ENCODE peak calls at places on chromosomes 5 and 9, in ten cellular contexts. B, X, K, N, R, W, V, Z, S and O are unnamed samples.

GRCh38 chr5:132256086-132256782 is 1.3 kb upstream of the PDLIM4 start:
- DNase-seq in Z (no peak), K (no peak), N (no peak), R (no peak), S (no peak), W (no peak), V (no peak), X (no peak), B (no peak), O (no peak)

GRCh38 chr5:107869459-107870115 is 198.8 kb upstream of the EFNA5 start:
- DNase-seq in W (peak), B (no peak), K (no peak), N (no peak), R (no peak), V (no peak), S (peak), Z (peak), X (no peak), O (no peak)

GRCh38 chr9:34510032-34510431 is 12.8 kb downstream of the ENHO start:
- DNase-seq in Z (no peak), R (no peak), K (no peak), B (no peak), N (no peak), V (no peak), W (no peak), X (no peak), S (no peak), O (no peak)

GRCh38 chr5:150346592-150346991 is 10.9 kb upstream of the TCOF1 start:
- DNase-seq in B (no peak), W (no peak), V (no peak), N (no peak), K (peak), S (no peak), R (no peak), X (no peak), Z (no peak), O (no peak)

GRCh38 chr9:132673355-132673754 is 3.1 kb downstream of the GTF3C4 start:
- DNase-seq in Z (peak), W (no peak), B (no peak), K (no peak), S (peak), V (no peak), R (no peak), X (no peak), N (no peak), O (peak)

GRCh38 chr5:55418994-55419991 is 111.5 kb downstream of the MTREX start:
- DNase-seq in B (no peak), W (no peak), K (no peak), V (no peak), S (peak), N (no peak), Z (no peak), X (no peak), R (no peak), O (no peak)

GRCh38 chr9:122020398-122020797 is 72.7 kb downstream of the TTLL11 start:
- DNase-seq in B (no peak), Z (no peak), W (no peak), X (no peak), V (no peak), K (no peak), S (no peak), N (no peak), R (no peak), O (no peak)

GRCh38 chr5:31692561-31693221 is 53.8 kb downstream of the PDZD2 start:
- DNase-seq in W (no peak), K (no peak), X (no peak), B (no peak), N (no peak), V (no peak), Z (no peak), R (no peak), S (no peak), O (no peak)

GRCh38 chr9:107638922-107639321 is 149.4 kb upstream of the KLF4 start:
- DNase-seq in S (no peak), X (no peak), K (peak), N (no peak), W (no peak), R (no peak), B (no peak), Z (no peak), V (peak), O (peak)

GRCh38 chr9:115543511-115543910 is 425.6 kb upstream of the TNC start:
- DNase-seq in S (no peak), W (no peak), R (no peak), K (no peak), Z (no peak), N (no peak), B (no peak), X (no peak), V (no peak), O (no peak)

GRCh38 chr9:82555408-82555807 is 507.5 kb downstream of the RASEF start:
- DNase-seq in Z (no peak), K (no peak), S (no peak), W (peak), X (no peak), V (no peak), N (no peak), R (no peak), B (no peak), O (no peak)

GRCh38 chr5:91049800-91050199 is 333.3 kb downstream of the ARRDC3 start:
- DNase-seq in B (no peak), R (no peak), V (no peak), K (no peak), N (no peak), X (no peak), S (no peak), W (no peak), Z (peak), O (no peak)

GRCh38 chr9:134519403-134520070 is 122.1 kb upstream of the COL5A1 start:
- DNase-seq in W (no peak), V (no peak), Z (no peak), K (peak), R (no peak), B (no peak), X (no peak), N (no peak), S (no peak), O (no peak)

GRCh38 chr5:6393596-6394194 is 15.3 kb upstream of the MED10 start:
- DNase-seq in K (no peak), X (no peak), B (no peak), N (no peak), V (peak), R (no peak), W (no peak), Z (no peak), S (no peak), O (no peak)

GRCh38 chr9:28779240-28779639 is 1206.0 kb upstream of the C9orf72 start:
- DNase-seq in S (no peak), W (no peak), X (no peak), Z (no peak), B (no peak), V (no peak), K (no peak), R (no peak), N (no peak), O (no peak)

GRCh38 chr5:115100556-115100955 is 69.2 kb downstream of the TRIM36 start:
- DNase-seq in B (no peak), V (no peak), Z (no peak), S (no peak), K (no peak), N (no peak), X (no peak), R (no peak), W (no peak), O (no peak)

GRCh38 chr5:69217154-69217731 is 17.4 kb upstream of the CDK7 start:
- DNase-seq in K (no peak), Z (no peak), V (no peak), S (no peak), X (peak), B (no peak), W (no peak), R (no peak), N (peak), O (no peak)